ENCODE peak calls at places on chromosomes 12 and 14, in four cellular contexts. M is GM23338, R is mucosa of descending colon, I is psoas muscle. K is an unnamed sample.

GRCh38 chr12:593396-593976 is 69.8 kb downstream of the NINJ2 start:
- DNase-seq in M (no peak), R (no peak), I (no peak), K (no peak)

GRCh38 chr12:50258167-50258551 is 25.2 kb downstream of the LIMA1 start:
- DNase-seq in M (no peak), R (peak; percentile 50), I (peak; percentile 85), K (no peak)

GRCh38 chr12:51937941-51938340 is 13.6 kb upstream of the ACVR1B start:
- DNase-seq in M (no peak), R (no peak), I (no peak), K (no peak)

GRCh38 chr12:92973614-92974013 is 44.5 kb upstream of the EEA1 start:
- DNase-seq in M (no peak), R (no peak), I (no peak), K (no peak)

GRCh38 chr12:28242888-28243633 is 52.8 kb downstream of the CCDC91 start:
- DNase-seq in M (no peak), R (peak; percentile 8), I (no peak), K (no peak)

GRCh38 chr14:24052656-24053547 is 1.1 kb downstream of the CARMIL3 start:
- DNase-seq in M (no peak), R (no peak), I (no peak), K (peak; percentile 35)

GRCh38 chr12:131828671-131829350 is 618 bp downstream of the MMP17 start:
- DNase-seq in M (peak; percentile 62), R (no peak), I (peak; percentile 69), K (no peak)

GRCh38 chr14:76771432-76771980 is 10.2 kb downstream of the VASH1 start:
- DNase-seq in M (no peak), R (no peak), I (no peak), K (no peak)

GRCh38 chr12:51323966-51324895 is at the start of gene BIN2:
- DNase-seq in M (no peak), R (peak; percentile 62), I (peak; percentile 75), K (peak; percentile 71)

GRCh38 chr12:50566066-50566465 is 61.3 kb downstream of the DIP2B start:
- DNase-seq in M (no peak), R (no peak), I (no peak), K (no peak)

GRCh38 chr14:94016446-94016976 is 9.6 kb upstream of the OTUB2 start:
- DNase-seq in M (no peak), R (no peak), I (no peak), K (no peak)

GRCh38 chr14:73231874-73232851 is 5.1 kb upstream of the PAPLN start:
- DNase-seq in M (peak; percentile 87), R (no peak), I (peak; percentile 46), K (no peak)

GRCh38 chr12:104602901-104603300 is 146.2 kb downstream of the CHST11 start:
- DNase-seq in M (no peak), R (no peak), I (no peak), K (no peak)

GRCh38 chr14:91143862-91144261 is 30.0 kb downstream of the DGLUCY start:
- DNase-seq in M (no peak), R (no peak), I (no peak), K (no peak)

DNA sequence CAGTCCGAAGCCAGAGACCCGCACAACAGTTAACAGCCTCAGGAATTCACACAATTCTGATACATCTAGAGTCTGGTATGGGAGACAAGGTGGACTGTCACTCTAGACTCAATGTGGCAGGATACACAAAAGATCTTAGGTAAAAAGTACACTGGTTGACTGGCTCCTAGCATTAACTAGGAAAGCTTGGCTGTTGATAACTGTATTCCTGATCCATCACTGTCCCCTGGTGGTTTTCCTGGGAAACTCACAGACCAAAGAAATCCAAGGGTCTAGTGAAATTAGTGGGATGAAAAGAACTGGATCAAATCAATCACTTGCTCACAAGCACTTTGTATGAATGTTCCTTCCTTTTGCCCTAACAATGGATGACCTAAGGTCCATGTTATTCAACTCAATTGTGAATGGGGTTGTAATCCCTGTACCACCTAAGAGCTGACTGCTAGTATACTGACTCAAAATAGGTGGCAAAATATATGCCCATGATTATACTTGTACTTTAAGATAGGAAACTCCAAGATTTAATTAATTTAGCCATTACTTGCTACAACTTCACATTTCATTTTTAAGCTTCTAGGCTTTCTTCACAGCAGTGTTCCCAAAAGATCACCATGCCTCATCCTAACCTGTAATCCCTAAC is 14.0 kb downstream of the NPC2 start:
- DNase-seq in M (peak; percentile 78), R (no peak), I (no peak), K (no peak)
- TF ChIP-seq CTCF in M (peak; percentile 96), R (no peak), I (peak; percentile 72), K (no peak)

DNA sequence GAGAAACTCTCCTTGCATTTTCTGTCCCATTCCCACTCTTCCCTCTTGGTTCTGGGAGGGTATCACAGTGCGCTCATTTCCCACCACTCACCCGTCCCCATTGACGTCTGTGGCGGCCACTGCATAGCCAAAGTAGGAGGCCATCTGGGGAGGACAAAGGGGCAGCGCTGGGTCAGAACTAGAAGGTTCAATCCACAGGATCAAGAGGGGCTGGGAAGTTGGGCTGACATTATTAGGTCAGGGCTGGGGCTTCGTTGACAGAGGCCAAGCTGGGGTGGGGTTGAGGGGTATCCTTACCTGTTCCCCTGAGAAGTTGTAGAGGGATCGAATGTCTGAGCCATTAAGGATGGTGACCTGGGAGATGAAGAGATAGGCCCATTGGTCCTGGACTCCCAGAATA is 13.5 kb downstream of the ITGA5 start:
- DNase-seq in M (no peak), R (no peak), I (peak; percentile 32), K (no peak)
- H3K36me3 ChIP-seq in M (no peaks in the 10 kb centered on the region), R (no peaks in the 10 kb centered on the region), I (peaks cover 98% of the 10 kb centered on the region), K (peaks cover 65% of the 10 kb centered on the region)

DNA sequence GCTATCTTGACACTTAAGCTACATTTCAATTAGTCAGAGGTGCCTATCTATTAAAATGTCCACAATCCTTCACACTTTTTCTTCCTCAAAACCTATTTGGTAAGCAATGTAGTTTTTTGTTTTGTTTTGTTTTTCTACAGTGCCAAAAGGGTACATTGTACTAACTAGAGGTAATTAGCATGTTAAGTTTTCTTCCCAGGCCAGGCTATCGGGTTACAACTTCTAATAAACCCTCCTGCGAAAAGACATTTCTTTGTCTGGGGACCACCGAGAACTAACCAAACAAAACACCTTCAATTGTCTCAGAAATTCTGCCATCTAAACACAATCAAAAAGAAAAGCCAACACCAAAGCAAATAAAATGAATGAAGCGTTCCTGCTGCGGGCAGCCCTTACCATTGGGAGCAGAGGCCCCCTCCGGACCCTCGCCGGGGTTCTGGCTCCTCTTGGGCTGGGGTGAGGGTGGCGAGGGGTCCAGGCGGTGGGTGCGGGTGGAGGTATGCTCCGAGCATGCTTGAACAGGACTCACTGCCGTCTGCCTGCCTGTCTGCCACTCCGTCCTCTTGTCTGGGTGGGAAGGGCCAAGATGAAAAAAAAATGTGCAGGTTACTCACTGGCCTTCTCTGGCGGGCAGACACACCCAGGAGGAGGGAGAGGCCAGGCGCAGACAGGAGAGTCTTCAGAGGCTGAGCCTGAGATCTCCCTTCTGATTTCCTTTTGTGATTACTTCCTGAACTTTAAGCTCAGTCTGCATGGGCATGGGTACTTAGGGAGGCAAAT is 76.3 kb downstream of the STON2 start:
- DNase-seq in M (peak; percentile 77), R (peak; percentile 80), I (no peak), K (no peak)
- H3K4me3 ChIP-seq in M (peak overlapping the region; percentile 44), R (no peak overlapping the region), I (no peak overlapping the region), K (no peak overlapping the region)

GRCh38 chr12:95073698-95074520 is 491 bp upstream of the NR2C1 start:
- DNase-seq in M (no peak), R (no peak), I (no peak), K (no peak)
- TF ChIP-seq CTCF in M (peak; percentile 86), R (peak; percentile 85), I (peak; percentile 76), K (peak; percentile 72)

GRCh38 chr14:99570542-99571302 is 33.3 kb downstream of the CCDC85C start:
- DNase-seq in M (peak; percentile 83), R (no peak), I (no peak), K (no peak)

GRCh38 chr14:99572173-99572999 is 31.6 kb downstream of the CCDC85C start:
- DNase-seq in M (no peak), R (peak; percentile 80), I (no peak), K (no peak)

GRCh38 chr14:99571303-99571986 is 32.6 kb downstream of the CCDC85C start:
- DNase-seq in M (no peak), R (peak; percentile 63), I (no peak), K (no peak)

GRCh38 chr14:99568567-99569560 is 35.1 kb downstream of the CCDC85C start:
- DNase-seq in M (no peak), R (no peak), I (no peak), K (no peak)

DNA sequence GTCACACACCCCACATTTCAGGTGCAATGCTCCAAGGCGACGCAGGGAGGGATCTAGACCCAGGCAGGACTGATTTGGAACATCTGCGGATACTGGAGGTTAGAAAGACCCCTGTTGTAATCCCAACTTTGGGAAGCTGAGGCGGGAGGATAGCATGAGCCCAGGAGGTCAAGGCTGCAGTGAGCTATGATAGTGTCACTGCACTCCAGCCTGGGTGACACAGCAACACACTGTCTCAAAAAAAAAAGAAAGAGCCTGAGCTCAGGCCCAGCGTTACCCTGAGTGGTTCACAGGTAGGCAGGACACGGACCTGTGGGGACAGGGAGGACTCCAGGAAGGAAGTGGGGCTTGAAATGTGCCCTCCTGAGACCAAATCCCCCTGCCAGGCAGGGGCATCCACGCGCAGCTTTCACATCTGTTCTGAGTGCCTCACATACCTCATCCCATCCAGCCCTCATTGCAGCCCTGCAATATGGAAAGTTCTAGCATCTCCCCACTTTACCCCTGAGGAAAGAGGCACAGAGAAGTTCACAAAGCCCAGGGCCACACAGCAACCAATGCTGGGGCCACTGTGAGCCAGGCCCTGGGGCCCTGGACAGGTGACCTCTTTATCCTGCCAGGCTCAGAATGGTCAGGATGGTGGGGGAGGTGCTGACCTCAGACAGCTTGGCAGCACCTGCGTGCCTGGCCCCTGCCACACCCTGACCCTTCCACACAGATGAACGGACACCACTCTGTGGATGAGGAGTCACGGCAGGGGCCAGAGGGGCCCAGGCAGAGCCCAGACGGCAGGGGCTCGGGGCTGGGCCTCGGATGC is 34.1 kb downstream of the CCDC85C start:
- DNase-seq in M (no peak), R (no peak), I (no peak), K (no peak)
- H3K36me3 ChIP-seq in M (no peaks in the 10 kb centered on the region), R (no peaks in the 10 kb centered on the region), I (no peaks in the 10 kb centered on the region), K (no peaks in the 10 kb centered on the region)

DNA sequence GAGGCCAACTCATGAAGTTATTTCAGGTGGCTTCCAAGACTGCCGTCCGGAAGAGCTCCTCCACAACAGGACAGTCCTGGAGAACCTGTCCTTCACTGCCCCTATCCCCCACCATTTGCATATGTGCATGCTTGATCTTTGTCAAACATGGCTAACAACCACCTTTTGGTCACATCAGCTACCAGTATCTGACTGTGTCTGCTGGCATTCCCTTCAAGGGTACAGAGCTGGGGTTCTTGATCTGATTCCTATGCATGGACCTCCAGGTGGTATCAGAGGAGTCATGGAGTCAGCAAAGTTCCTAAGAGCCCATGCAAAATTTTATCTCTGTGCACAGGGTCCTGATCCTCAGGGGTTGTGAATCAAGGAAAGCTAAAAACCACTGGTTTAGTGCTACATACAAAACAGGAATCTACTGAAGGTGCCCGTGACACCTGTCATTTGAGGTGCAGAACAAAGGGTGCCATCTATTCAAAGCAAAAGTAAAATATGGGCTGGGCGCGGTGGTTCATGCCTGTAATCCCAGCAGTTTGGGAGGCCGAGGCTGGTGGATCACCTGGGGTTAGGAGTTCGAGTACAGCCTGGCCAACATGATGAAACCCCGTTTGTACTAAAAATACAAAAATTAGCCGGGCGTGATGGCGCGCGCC is 3.8 kb downstream of the PPTC7 start:
- DNase-seq in M (no peak), R (no peak), I (no peak), K (no peak)
- H3K4me3 ChIP-seq in M (no peak overlapping the region), R (no peak overlapping the region), I (peak overlapping the region; percentile 95), K (no peak overlapping the region)

DNA sequence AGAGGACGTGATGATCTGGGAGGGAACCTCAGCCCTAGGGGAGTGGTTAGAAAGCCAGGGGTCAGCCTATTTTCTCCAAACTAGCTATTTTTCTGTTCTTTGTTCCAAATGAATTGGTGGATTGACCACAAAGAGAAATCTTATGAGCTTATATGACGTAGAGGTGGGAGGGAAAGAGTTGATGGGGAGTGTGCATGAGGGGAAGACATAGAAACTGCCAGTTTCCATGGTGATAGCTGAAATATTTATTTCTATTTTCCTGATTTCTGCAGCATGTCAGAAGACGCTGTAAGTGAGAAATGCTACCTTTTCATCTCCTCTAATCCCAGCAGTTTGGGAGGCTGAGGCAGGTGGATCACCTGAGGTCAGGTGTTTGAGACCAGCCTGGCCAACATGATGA is 51.4 kb upstream of the CISTR start:
- DNase-seq in M (no peak), R (no peak), I (no peak), K (no peak)
- TF ChIP-seq CTCF in M (no peak), R (no peak), I (no peak), K (no peak)

K was measured in CD8-positive, alpha-beta T cell.